ENCODE peak calls at places on chromosome 14, in four cellular contexts. One of them, this sample, is unnamed.

GRCh38 chr14:68363841-68364711 is 428.8 kb downstream of the ZFP36L1 start:
- DNase-seq in MCF 10A: no peak
- DNase-seq in GM03348: no peak
- DNase-seq in gastrocnemius medialis: peak
- DNase-seq in this sample: peak

GRCh38 chr14:52112336-52113018 is 43.6 kb upstream of the NID2 start:
- DNase-seq in gastrocnemius medialis: no peak
- DNase-seq in MCF 10A: peak
- DNase-seq in GM03348: no peak
- DNase-seq in this sample: no peak

GRCh38 chr14:52780893-52781292 is 10.5 kb downstream of the GNPNAT1 start:
- DNase-seq in gastrocnemius medialis: no peak
- DNase-seq in MCF 10A: no peak
- DNase-seq in GM03348: no peak
- DNase-seq in this sample: no peak

GRCh38 chr14:95876769-95877490 is at the start of gene TUNAR:
- DNase-seq in MCF 10A: no peak
- DNase-seq in GM03348: peak
- DNase-seq in gastrocnemius medialis: no peak
- DNase-seq in this sample: peak

GRCh38 chr14:74244115-74244514 is 4.9 kb downstream of the VSX2 start:
- DNase-seq in MCF 10A: no peak
- DNase-seq in gastrocnemius medialis: no peak
- DNase-seq in GM03348: no peak
- DNase-seq in this sample: no peak

GRCh38 chr14:49050836-49051235 is 535.3 kb downstream of the RPS29 start:
- DNase-seq in gastrocnemius medialis: no peak
- DNase-seq in GM03348: no peak
- DNase-seq in MCF 10A: no peak
- DNase-seq in this sample: no peak

GRCh38 chr14:96252323-96253052 is 3.5 kb upstream of the BDKRB1 start:
- DNase-seq in GM03348: peak
- DNase-seq in gastrocnemius medialis: no peak
- DNase-seq in MCF 10A: no peak
- DNase-seq in this sample: no peak

GRCh38 chr14:36521598-36522345 is 1.7 kb upstream of the NKX2-1 start:
- DNase-seq in MCF 10A: no peak
- DNase-seq in gastrocnemius medialis: no peak
- DNase-seq in GM03348: no peak
- DNase-seq in this sample: peak

GRCh38 chr14:21852775-21853174 is 179.2 kb upstream of the OR4E1 start:
- DNase-seq in gastrocnemius medialis: no peak
- DNase-seq in GM03348: no peak
- DNase-seq in MCF 10A: no peak
- DNase-seq in this sample: no peak